ENCODE peak calls at places on chromosomes 12 and 14, in nine cellular contexts. One of them, this sample, is unnamed.

GRCh38 chr14:30214456-30215090 is 286.9 kb upstream of the PRKD1 start:
- DNase-seq in Calu3: peak
- DNase-seq in GM20000: peak
- DNase-seq in stimulated activated CD8-positive, alpha-beta memory T cell treated with anti-CD3 and anti-CD28 coated beads, Interleukin-4, amount 100 ng/mL, for 4 hours: no peak
- DNase-seq in adipocyte: peak
- DNase-seq in GM04504: no peak
- DNase-seq in activated CD4-positive, alpha-beta T cell treated with anti-CD3 and anti-CD28 coated beads for 24 hours: no peak
- DNase-seq in cardiac muscle cell: peak
- DNase-seq in fibroblast of gingiva: peak
- DNase-seq in this sample: peak

GRCh38 chr12:43044241-43044640 is 454.7 kb upstream of the PRICKLE1 start:
- DNase-seq in Calu3: no peak
- DNase-seq in GM20000: no peak
- DNase-seq in stimulated activated CD8-positive, alpha-beta memory T cell treated with anti-CD3 and anti-CD28 coated beads, Interleukin-4, amount 100 ng/mL, for 4 hours: no peak
- DNase-seq in adipocyte: peak
- DNase-seq in GM04504: no peak
- DNase-seq in activated CD4-positive, alpha-beta T cell treated with anti-CD3 and anti-CD28 coated beads for 24 hours: no peak
- DNase-seq in cardiac muscle cell: peak
- DNase-seq in fibroblast of gingiva: peak
- DNase-seq in this sample: no peak

GRCh38 chr14:90424075-90424474 is 27.2 kb downstream of the CALM1 start:
- DNase-seq in Calu3: no peak
- DNase-seq in GM20000: no peak
- DNase-seq in stimulated activated CD8-positive, alpha-beta memory T cell treated with anti-CD3 and anti-CD28 coated beads, Interleukin-4, amount 100 ng/mL, for 4 hours: no peak
- DNase-seq in adipocyte: no peak
- DNase-seq in GM04504: no peak
- DNase-seq in activated CD4-positive, alpha-beta T cell treated with anti-CD3 and anti-CD28 coated beads for 24 hours: no peak
- DNase-seq in cardiac muscle cell: no peak
- DNase-seq in fibroblast of gingiva: no peak
- DNase-seq in this sample: no peak

GRCh38 chr14:73755434-73756014 is 41.3 kb upstream of the PNMA1 start:
- DNase-seq in Calu3: peak
- DNase-seq in GM20000: peak
- DNase-seq in stimulated activated CD8-positive, alpha-beta memory T cell treated with anti-CD3 and anti-CD28 coated beads, Interleukin-4, amount 100 ng/mL, for 4 hours: no peak
- DNase-seq in adipocyte: peak
- DNase-seq in GM04504: no peak
- DNase-seq in activated CD4-positive, alpha-beta T cell treated with anti-CD3 and anti-CD28 coated beads for 24 hours: no peak
- DNase-seq in cardiac muscle cell: no peak
- DNase-seq in fibroblast of gingiva: no peak
- DNase-seq in this sample: no peak

GRCh38 chr12:89469361-89469760 is 55.2 kb downstream of the GALNT4 start:
- DNase-seq in Calu3: no peak
- DNase-seq in GM20000: peak
- DNase-seq in stimulated activated CD8-positive, alpha-beta memory T cell treated with anti-CD3 and anti-CD28 coated beads, Interleukin-4, amount 100 ng/mL, for 4 hours: no peak
- DNase-seq in adipocyte: peak
- DNase-seq in GM04504: no peak
- DNase-seq in activated CD4-positive, alpha-beta T cell treated with anti-CD3 and anti-CD28 coated beads for 24 hours: no peak
- DNase-seq in cardiac muscle cell: no peak
- DNase-seq in fibroblast of gingiva: peak
- DNase-seq in this sample: peak

GRCh38 chr14:31449971-31450610 is 7.2 kb downstream of the DTD2 start:
- DNase-seq in Calu3: no peak
- DNase-seq in GM20000: peak
- DNase-seq in stimulated activated CD8-positive, alpha-beta memory T cell treated with anti-CD3 and anti-CD28 coated beads, Interleukin-4, amount 100 ng/mL, for 4 hours: no peak
- DNase-seq in adipocyte: peak
- DNase-seq in GM04504: peak
- DNase-seq in activated CD4-positive, alpha-beta T cell treated with anti-CD3 and anti-CD28 coated beads for 24 hours: no peak
- DNase-seq in cardiac muscle cell: peak
- DNase-seq in fibroblast of gingiva: peak
- DNase-seq in this sample: no peak

GRCh38 chr12:103731539-103731938 is 109.5 kb downstream of the NT5DC3 start:
- DNase-seq in Calu3: no peak
- DNase-seq in GM20000: no peak
- DNase-seq in stimulated activated CD8-positive, alpha-beta memory T cell treated with anti-CD3 and anti-CD28 coated beads, Interleukin-4, amount 100 ng/mL, for 4 hours: no peak
- DNase-seq in adipocyte: no peak
- DNase-seq in GM04504: no peak
- DNase-seq in activated CD4-positive, alpha-beta T cell treated with anti-CD3 and anti-CD28 coated beads for 24 hours: no peak
- DNase-seq in cardiac muscle cell: no peak
- DNase-seq in fibroblast of gingiva: no peak
- DNase-seq in this sample: no peak

GRCh38 chr14:100651999-100652508 is 64.8 kb upstream of the BEGAIN start:
- DNase-seq in Calu3: no peak
- DNase-seq in GM20000: no peak
- DNase-seq in stimulated activated CD8-positive, alpha-beta memory T cell treated with anti-CD3 and anti-CD28 coated beads, Interleukin-4, amount 100 ng/mL, for 4 hours: no peak
- DNase-seq in adipocyte: peak
- DNase-seq in GM04504: no peak
- DNase-seq in activated CD4-positive, alpha-beta T cell treated with anti-CD3 and anti-CD28 coated beads for 24 hours: no peak
- DNase-seq in cardiac muscle cell: no peak
- DNase-seq in fibroblast of gingiva: peak
- DNase-seq in this sample: no peak

GRCh38 chr12:89856431-89856830 is 147.8 kb upstream of the ATP2B1 start:
- DNase-seq in Calu3: no peak
- DNase-seq in GM20000: peak
- DNase-seq in stimulated activated CD8-positive, alpha-beta memory T cell treated with anti-CD3 and anti-CD28 coated beads, Interleukin-4, amount 100 ng/mL, for 4 hours: no peak
- DNase-seq in adipocyte: no peak
- DNase-seq in GM04504: peak
- DNase-seq in activated CD4-positive, alpha-beta T cell treated with anti-CD3 and anti-CD28 coated beads for 24 hours: no peak
- DNase-seq in cardiac muscle cell: peak
- DNase-seq in fibroblast of gingiva: no peak
- DNase-seq in this sample: peak

GRCh38 chr12:26821212-26821701 is 11.7 kb downstream of the ITPR2 start:
- DNase-seq in Calu3: no peak
- DNase-seq in GM20000: no peak
- DNase-seq in stimulated activated CD8-positive, alpha-beta memory T cell treated with anti-CD3 and anti-CD28 coated beads, Interleukin-4, amount 100 ng/mL, for 4 hours: no peak
- DNase-seq in adipocyte: no peak
- DNase-seq in GM04504: peak
- DNase-seq in activated CD4-positive, alpha-beta T cell treated with anti-CD3 and anti-CD28 coated beads for 24 hours: no peak
- DNase-seq in cardiac muscle cell: peak
- DNase-seq in fibroblast of gingiva: no peak
- DNase-seq in this sample: peak

GRCh38 chr12:92134638-92135274 is 10.9 kb downstream of the BTG1 start:
- DNase-seq in Calu3: no peak
- DNase-seq in GM20000: no peak
- DNase-seq in stimulated activated CD8-positive, alpha-beta memory T cell treated with anti-CD3 and anti-CD28 coated beads, Interleukin-4, amount 100 ng/mL, for 4 hours: no peak
- DNase-seq in adipocyte: peak
- DNase-seq in GM04504: peak
- DNase-seq in activated CD4-positive, alpha-beta T cell treated with anti-CD3 and anti-CD28 coated beads for 24 hours: no peak
- DNase-seq in cardiac muscle cell: no peak
- DNase-seq in fibroblast of gingiva: peak
- DNase-seq in this sample: peak

GRCh38 chr14:100855256-100855930 is 29.5 kb downstream of the MEG3 start:
- DNase-seq in Calu3: no peak
- DNase-seq in GM20000: no peak
- DNase-seq in stimulated activated CD8-positive, alpha-beta memory T cell treated with anti-CD3 and anti-CD28 coated beads, Interleukin-4, amount 100 ng/mL, for 4 hours: no peak
- DNase-seq in adipocyte: no peak
- DNase-seq in GM04504: no peak
- DNase-seq in activated CD4-positive, alpha-beta T cell treated with anti-CD3 and anti-CD28 coated beads for 24 hours: no peak
- DNase-seq in cardiac muscle cell: no peak
- DNase-seq in fibroblast of gingiva: no peak
- DNase-seq in this sample: no peak

GRCh38 chr14:71594828-71595227 is 337.4 kb upstream of the RGS6 start:
- DNase-seq in Calu3: no peak
- DNase-seq in GM20000: no peak
- DNase-seq in stimulated activated CD8-positive, alpha-beta memory T cell treated with anti-CD3 and anti-CD28 coated beads, Interleukin-4, amount 100 ng/mL, for 4 hours: no peak
- DNase-seq in adipocyte: peak
- DNase-seq in GM04504: no peak
- DNase-seq in activated CD4-positive, alpha-beta T cell treated with anti-CD3 and anti-CD28 coated beads for 24 hours: no peak
- DNase-seq in cardiac muscle cell: peak
- DNase-seq in fibroblast of gingiva: peak
- DNase-seq in this sample: no peak

GRCh38 chr14:61042220-61042619 is 61.2 kb downstream of the SLC38A6 start:
- DNase-seq in Calu3: no peak
- DNase-seq in GM20000: no peak
- DNase-seq in stimulated activated CD8-positive, alpha-beta memory T cell treated with anti-CD3 and anti-CD28 coated beads, Interleukin-4, amount 100 ng/mL, for 4 hours: no peak
- DNase-seq in adipocyte: no peak
- DNase-seq in GM04504: no peak
- DNase-seq in activated CD4-positive, alpha-beta T cell treated with anti-CD3 and anti-CD28 coated beads for 24 hours: no peak
- DNase-seq in cardiac muscle cell: no peak
- DNase-seq in fibroblast of gingiva: no peak
- DNase-seq in this sample: no peak

GRCh38 chr12:93080994-93081809 is 152.1 kb upstream of the EEA1 start:
- DNase-seq in Calu3: no peak
- DNase-seq in GM20000: no peak
- DNase-seq in stimulated activated CD8-positive, alpha-beta memory T cell treated with anti-CD3 and anti-CD28 coated beads, Interleukin-4, amount 100 ng/mL, for 4 hours: no peak
- DNase-seq in adipocyte: peak
- DNase-seq in GM04504: no peak
- DNase-seq in activated CD4-positive, alpha-beta T cell treated with anti-CD3 and anti-CD28 coated beads for 24 hours: no peak
- DNase-seq in cardiac muscle cell: peak
- DNase-seq in fibroblast of gingiva: no peak
- DNase-seq in this sample: no peak

GRCh38 chr12:93370947-93371346 is 6.8 kb upstream of the NUDT4 start:
- DNase-seq in Calu3: no peak
- DNase-seq in GM20000: no peak
- DNase-seq in stimulated activated CD8-positive, alpha-beta memory T cell treated with anti-CD3 and anti-CD28 coated beads, Interleukin-4, amount 100 ng/mL, for 4 hours: no peak
- DNase-seq in adipocyte: no peak
- DNase-seq in GM04504: no peak
- DNase-seq in activated CD4-positive, alpha-beta T cell treated with anti-CD3 and anti-CD28 coated beads for 24 hours: no peak
- DNase-seq in cardiac muscle cell: no peak
- DNase-seq in fibroblast of gingiva: no peak
- DNase-seq in this sample: no peak

GRCh38 chr12:109770104-109770860 is 56.7 kb downstream of the FAM222A start:
- DNase-seq in Calu3: no peak
- DNase-seq in GM20000: no peak
- DNase-seq in stimulated activated CD8-positive, alpha-beta memory T cell treated with anti-CD3 and anti-CD28 coated beads, Interleukin-4, amount 100 ng/mL, for 4 hours: no peak
- DNase-seq in adipocyte: no peak
- DNase-seq in GM04504: no peak
- DNase-seq in activated CD4-positive, alpha-beta T cell treated with anti-CD3 and anti-CD28 coated beads for 24 hours: no peak
- DNase-seq in cardiac muscle cell: no peak
- DNase-seq in fibroblast of gingiva: no peak
- DNase-seq in this sample: no peak

GRCh38 chr12:45324391-45324790 is 108.5 kb downstream of the ANO6 start:
- DNase-seq in Calu3: no peak
- DNase-seq in GM20000: no peak
- DNase-seq in stimulated activated CD8-positive, alpha-beta memory T cell treated with anti-CD3 and anti-CD28 coated beads, Interleukin-4, amount 100 ng/mL, for 4 hours: no peak
- DNase-seq in adipocyte: no peak
- DNase-seq in GM04504: no peak
- DNase-seq in activated CD4-positive, alpha-beta T cell treated with anti-CD3 and anti-CD28 coated beads for 24 hours: no peak
- DNase-seq in cardiac muscle cell: no peak
- DNase-seq in fibroblast of gingiva: no peak
- DNase-seq in this sample: no peak

GRCh38 chr12:11697670-11698387 is 48.4 kb downstream of the ETV6 start:
- DNase-seq in Calu3: no peak
- DNase-seq in GM20000: no peak
- DNase-seq in stimulated activated CD8-positive, alpha-beta memory T cell treated with anti-CD3 and anti-CD28 coated beads, Interleukin-4, amount 100 ng/mL, for 4 hours: no peak
- DNase-seq in adipocyte: peak
- DNase-seq in GM04504: no peak
- DNase-seq in activated CD4-positive, alpha-beta T cell treated with anti-CD3 and anti-CD28 coated beads for 24 hours: no peak
- DNase-seq in cardiac muscle cell: peak
- DNase-seq in fibroblast of gingiva: peak
- DNase-seq in this sample: peak

GRCh38 chr12:101859664-101860607 is 17.4 kb upstream of the DRAM1 start:
- DNase-seq in Calu3: no peak
- DNase-seq in GM20000: peak
- DNase-seq in stimulated activated CD8-positive, alpha-beta memory T cell treated with anti-CD3 and anti-CD28 coated beads, Interleukin-4, amount 100 ng/mL, for 4 hours: no peak
- DNase-seq in adipocyte: peak
- DNase-seq in GM04504: no peak
- DNase-seq in activated CD4-positive, alpha-beta T cell treated with anti-CD3 and anti-CD28 coated beads for 24 hours: no peak
- DNase-seq in cardiac muscle cell: no peak
- DNase-seq in fibroblast of gingiva: peak
- DNase-seq in this sample: peak

GRCh38 chr14:59407246-59407615 is 57.9 kb downstream of the GPR135 start:
- DNase-seq in Calu3: no peak
- DNase-seq in GM20000: no peak
- DNase-seq in stimulated activated CD8-positive, alpha-beta memory T cell treated with anti-CD3 and anti-CD28 coated beads, Interleukin-4, amount 100 ng/mL, for 4 hours: no peak
- DNase-seq in adipocyte: peak
- DNase-seq in GM04504: peak
- DNase-seq in activated CD4-positive, alpha-beta T cell treated with anti-CD3 and anti-CD28 coated beads for 24 hours: no peak
- DNase-seq in cardiac muscle cell: peak
- DNase-seq in fibroblast of gingiva: peak
- DNase-seq in this sample: peak

GRCh38 chr12:121241203-121241970 is 31.5 kb downstream of the P2RX4 start:
- DNase-seq in Calu3: no peak
- DNase-seq in GM20000: no peak
- DNase-seq in stimulated activated CD8-positive, alpha-beta memory T cell treated with anti-CD3 and anti-CD28 coated beads, Interleukin-4, amount 100 ng/mL, for 4 hours: no peak
- DNase-seq in adipocyte: no peak
- DNase-seq in GM04504: no peak
- DNase-seq in activated CD4-positive, alpha-beta T cell treated with anti-CD3 and anti-CD28 coated beads for 24 hours: no peak
- DNase-seq in cardiac muscle cell: no peak
- DNase-seq in fibroblast of gingiva: no peak
- DNase-seq in this sample: no peak

GRCh38 chr12:79375050-79375449 is 315.7 kb downstream of the PAWR start:
- DNase-seq in Calu3: no peak
- DNase-seq in GM20000: no peak
- DNase-seq in stimulated activated CD8-positive, alpha-beta memory T cell treated with anti-CD3 and anti-CD28 coated beads, Interleukin-4, amount 100 ng/mL, for 4 hours: no peak
- DNase-seq in adipocyte: no peak
- DNase-seq in GM04504: no peak
- DNase-seq in activated CD4-positive, alpha-beta T cell treated with anti-CD3 and anti-CD28 coated beads for 24 hours: no peak
- DNase-seq in cardiac muscle cell: no peak
- DNase-seq in fibroblast of gingiva: no peak
- DNase-seq in this sample: no peak

GRCh38 chr12:123078114-123078465 is 72.8 kb downstream of the PITPNM2 start:
- DNase-seq in Calu3: no peak
- DNase-seq in GM20000: no peak
- DNase-seq in stimulated activated CD8-positive, alpha-beta memory T cell treated with anti-CD3 and anti-CD28 coated beads, Interleukin-4, amount 100 ng/mL, for 4 hours: no peak
- DNase-seq in adipocyte: no peak
- DNase-seq in GM04504: no peak
- DNase-seq in activated CD4-positive, alpha-beta T cell treated with anti-CD3 and anti-CD28 coated beads for 24 hours: no peak
- DNase-seq in cardiac muscle cell: no peak
- DNase-seq in fibroblast of gingiva: no peak
- DNase-seq in this sample: no peak

GRCh38 chr14:105200074-105200473 is 19.0 kb upstream of the NUDT14 start:
- DNase-seq in Calu3: no peak
- DNase-seq in GM20000: no peak
- DNase-seq in stimulated activated CD8-positive, alpha-beta memory T cell treated with anti-CD3 and anti-CD28 coated beads, Interleukin-4, amount 100 ng/mL, for 4 hours: no peak
- DNase-seq in adipocyte: no peak
- DNase-seq in GM04504: no peak
- DNase-seq in activated CD4-positive, alpha-beta T cell treated with anti-CD3 and anti-CD28 coated beads for 24 hours: no peak
- DNase-seq in cardiac muscle cell: no peak
- DNase-seq in fibroblast of gingiva: no peak
- DNase-seq in this sample: no peak

GRCh38 chr12:123041811-123042655 is 61.6 kb downstream of the ARL6IP4 start:
- DNase-seq in Calu3: no peak
- DNase-seq in GM20000: no peak
- DNase-seq in stimulated activated CD8-positive, alpha-beta memory T cell treated with anti-CD3 and anti-CD28 coated beads, Interleukin-4, amount 100 ng/mL, for 4 hours: no peak
- DNase-seq in adipocyte: peak
- DNase-seq in GM04504: no peak
- DNase-seq in activated CD4-positive, alpha-beta T cell treated with anti-CD3 and anti-CD28 coated beads for 24 hours: no peak
- DNase-seq in cardiac muscle cell: peak
- DNase-seq in fibroblast of gingiva: peak
- DNase-seq in this sample: no peak

GRCh38 chr12:65499167-65499566 is 220.7 kb downstream of the MSRB3 start:
- DNase-seq in Calu3: no peak
- DNase-seq in GM20000: no peak
- DNase-seq in stimulated activated CD8-positive, alpha-beta memory T cell treated with anti-CD3 and anti-CD28 coated beads, Interleukin-4, amount 100 ng/mL, for 4 hours: no peak
- DNase-seq in adipocyte: no peak
- DNase-seq in GM04504: no peak
- DNase-seq in activated CD4-positive, alpha-beta T cell treated with anti-CD3 and anti-CD28 coated beads for 24 hours: no peak
- DNase-seq in cardiac muscle cell: no peak
- DNase-seq in fibroblast of gingiva: no peak
- DNase-seq in this sample: no peak

GRCh38 chr12:22047495-22047894 is 1.5 kb downstream of the CMAS start:
- DNase-seq in Calu3: no peak
- DNase-seq in GM20000: no peak
- DNase-seq in stimulated activated CD8-positive, alpha-beta memory T cell treated with anti-CD3 and anti-CD28 coated beads, Interleukin-4, amount 100 ng/mL, for 4 hours: no peak
- DNase-seq in adipocyte: no peak
- DNase-seq in GM04504: no peak
- DNase-seq in activated CD4-positive, alpha-beta T cell treated with anti-CD3 and anti-CD28 coated beads for 24 hours: no peak
- DNase-seq in cardiac muscle cell: no peak
- DNase-seq in fibroblast of gingiva: no peak
- DNase-seq in this sample: no peak

GRCh38 chr14:57013987-57014386 is 203.7 kb upstream of the OTX2 start:
- DNase-seq in Calu3: no peak
- DNase-seq in GM20000: no peak
- DNase-seq in stimulated activated CD8-positive, alpha-beta memory T cell treated with anti-CD3 and anti-CD28 coated beads, Interleukin-4, amount 100 ng/mL, for 4 hours: no peak
- DNase-seq in adipocyte: no peak
- DNase-seq in GM04504: no peak
- DNase-seq in activated CD4-positive, alpha-beta T cell treated with anti-CD3 and anti-CD28 coated beads for 24 hours: no peak
- DNase-seq in cardiac muscle cell: no peak
- DNase-seq in fibroblast of gingiva: no peak
- DNase-seq in this sample: no peak

This sample was measured in stromal cell of bone marrow.